ENCODE peak calls at places on chromosomes 11 and 22, in six cellular contexts. W, Y, N, B, M and E are unnamed samples.

GRCh38 chr22:36386900-36387663 is 685 bp downstream of the MYH9 start:
- DNase-seq in Y (no peak), W (peak), B (no peak), M (no peak), N (peak), E (no peak)

GRCh38 chr11:70112017-70112434 is 33.9 kb downstream of the ANO1 start:
- DNase-seq in W (no peak), B (no peak), M (no peak), Y (no peak), N (no peak), E (no peak)

GRCh38 chr22:26568207-26568706 is 21.7 kb downstream of the TPST2 start:
- DNase-seq in M (no peak), W (no peak), N (peak), B (no peak), Y (no peak), E (no peak)

GRCh38 chr22:50361688-50362087 is 18.6 kb downstream of the PPP6R2 start:
- DNase-seq in W (no peak), M (no peak), Y (no peak), N (no peak), B (no peak), E (no peak)

GRCh38 chr22:23112472-23113012 is 29.2 kb downstream of the RSPH14 start:
- DNase-seq in N (no peak), W (no peak), Y (no peak), M (no peak), B (no peak), E (no peak)

GRCh38 chr22:23984430-23984829 is 4.5 kb downstream of the GSTT2 start:
- DNase-seq in Y (no peak), M (peak), N (no peak), B (no peak), W (no peak), E (no peak)

GRCh38 chr11:87432006-87432405 is 394.3 kb downstream of the TMEM135 start:
- DNase-seq in M (no peak), N (no peak), B (no peak), Y (no peak), W (peak), E (no peak)

GRCh38 chr11:76652989-76653673 is 17.4 kb downstream of the LRRC32 start:
- DNase-seq in B (no peak), M (no peak), W (no peak), N (no peak), Y (no peak), E (no peak)

GRCh38 chr11:109697140-109697843 is 275.3 kb downstream of the C11orf87 start:
- DNase-seq in N (no peak), W (peak), Y (no peak), M (peak), B (no peak), E (no peak)

GRCh38 chr11:1101318-1102089 is 26.8 kb downstream of the MUC2 start:
- DNase-seq in M (no peak), Y (no peak), W (no peak), N (no peak), B (no peak), E (no peak)

GRCh38 chr11:74354036-74354435 is 42.6 kb upstream of the P4HA3 start:
- DNase-seq in W (no peak), M (no peak), B (no peak), N (no peak), Y (no peak), E (no peak)

GRCh38 chr11:120130176-120130980 is 7.5 kb downstream of the TRIM29 start:
- DNase-seq in M (no peak), Y (no peak), B (no peak), W (no peak), N (no peak), E (no peak)

GRCh38 chr11:121446752-121447156 is 5.4 kb upstream of the SORL1 start:
- DNase-seq in N (no peak), Y (no peak), M (peak), B (no peak), W (peak), E (no peak)

GRCh38 chr22:28822930-28823481 is 22.6 kb upstream of the XBP1 start:
- DNase-seq in N (no peak), B (no peak), M (no peak), Y (no peak), W (no peak), E (no peak)

GRCh38 chr22:23119492-23120414 is 22.0 kb downstream of the RSPH14 start:
- DNase-seq in B (no peak), M (no peak), Y (no peak), W (no peak), N (no peak), E (no peak)

GRCh38 chr22:39351689-39352214 is 2.0 kb downstream of the SYNGR1 start:
- DNase-seq in M (no peak), W (peak), Y (no peak), B (no peak), N (no peak), E (no peak)